ENCODE peak calls at places on chromosomes 12 and 14, in eight cellular contexts. B, G, S, C, M, E, A and P are unnamed samples.

GRCh38 chr12:80551897-80552296 is 107.9 kb downstream of the PTPRQ start:
- DNase-seq in B (no peak), G (peak), S (peak), C (peak), M (no peak), E (no peak), A (no peak), P (no peak)

GRCh38 chr12:64221656-64222010 is 463 bp downstream of the KICS2 start:
- DNase-seq in B (peak), G (peak), S (peak), C (peak), M (peak), E (peak), A (peak), P (peak)

GRCh38 chr12:67759829-67760228 is 111.3 kb downstream of the DYRK2 start:
- DNase-seq in B (no peak), G (no peak), S (no peak), C (no peak), M (no peak), E (no peak), A (no peak), P (no peak)

GRCh38 chr12:123245678-123246077 is 12.4 kb downstream of the MTRFR start:
- DNase-seq in B (no peak), G (no peak), S (no peak), C (no peak), M (no peak), E (no peak), A (no peak), P (no peak)

GRCh38 chr12:50387972-50388478 is 8.4 kb downstream of the FAM186A start:
- DNase-seq in B (no peak), G (no peak), S (no peak), C (no peak), M (no peak), E (no peak), A (no peak), P (no peak)

GRCh38 chr12:24025153-24025798 is 75.8 kb upstream of the SOX5 start:
- DNase-seq in B (no peak), G (peak), S (peak), C (peak), M (no peak), E (no peak), A (no peak), P (no peak)

GRCh38 chr12:54306925-54307731 is 6.3 kb upstream of the NFE2 start:
- DNase-seq in B (no peak), G (peak), S (peak), C (peak), M (no peak), E (peak), A (no peak), P (no peak)

GRCh38 chr12:98635657-98636323 is 8.8 kb downstream of the IKBIP start:
- DNase-seq in B (no peak), G (peak), S (peak), C (peak), M (no peak), E (no peak), A (peak), P (no peak)

GRCh38 chr12:30243426-30243825 is 452.2 kb downstream of the IPO8 start:
- DNase-seq in B (no peak), G (no peak), S (no peak), C (no peak), M (no peak), E (no peak), A (no peak), P (no peak)

GRCh38 chr12:98955284-98955683 is 310.2 kb downstream of the APAF1 start:
- DNase-seq in B (no peak), G (peak), S (peak), C (peak), M (no peak), E (no peak), A (peak), P (no peak)

GRCh38 chr14:90720832-90721231 is 95.4 kb downstream of the TTC7B start:
- DNase-seq in B (no peak), G (no peak), S (no peak), C (no peak), M (no peak), E (no peak), A (no peak), P (no peak)

GRCh38 chr12:67269632-67270578 is 747 bp downstream of the CAND1 start:
- DNase-seq in B (peak), G (no peak), S (peak), C (peak), M (peak), E (peak), A (peak), P (peak)

GRCh38 chr12:10031771-10032175 is 1.3 kb downstream of the CLEC9A start:
- DNase-seq in B (no peak), G (peak), S (peak), C (peak), M (no peak), E (no peak), A (no peak), P (no peak)

GRCh38 chr14:68795602-68796417 is 2.9 kb upstream of the ZFP36L1 start:
- DNase-seq in B (peak), G (peak), S (peak), C (peak), M (peak), E (peak), A (peak), P (peak)

GRCh38 chr14:104795781-104796681 is 483 bp upstream of the AKT1 start:
- DNase-seq in B (peak), G (no peak), S (no peak), C (peak), M (peak), E (no peak), A (peak), P (no peak)

GRCh38 chr12:32178341-32179010 is 71.8 kb downstream of the BICD1 start:
- DNase-seq in B (no peak), G (no peak), S (no peak), C (no peak), M (no peak), E (no peak), A (no peak), P (no peak)

GRCh38 chr14:75335588-75335987 is 57.0 kb downstream of the FOS start:
- DNase-seq in B (peak), G (no peak), S (no peak), C (no peak), M (no peak), E (no peak), A (peak), P (peak)

GRCh38 chr12:49027846-49028245 is 9.3 kb upstream of the PRKAG1 start:
- DNase-seq in B (no peak), G (no peak), S (no peak), C (no peak), M (no peak), E (no peak), A (no peak), P (no peak)

GRCh38 chr12:80400591-80400991 is 43.4 kb upstream of the PTPRQ start:
- DNase-seq in B (peak), G (no peak), S (no peak), C (no peak), M (no peak), E (no peak), A (no peak), P (peak)

GRCh38 chr12:6961695-6962284 is 8.7 kb downstream of the PHB2 start:
- DNase-seq in B (no peak), G (peak), S (peak), C (peak), M (peak), E (peak), A (peak), P (no peak)

GRCh38 chr14:74141703-74142102 is 56.9 kb downstream of the LIN52 start:
- DNase-seq in B (no peak), G (peak), S (no peak), C (peak), M (no peak), E (no peak), A (no peak), P (no peak)

GRCh38 chr14:35387713-35388579 is 16.6 kb downstream of the NFKBIA start:
- DNase-seq in B (no peak), G (no peak), S (no peak), C (no peak), M (no peak), E (no peak), A (no peak), P (no peak)

GRCh38 chr14:72891666-72892102 is 2.2 kb downstream of the DPF3 start:
- DNase-seq in B (no peak), G (no peak), S (no peak), C (no peak), M (no peak), E (no peak), A (no peak), P (peak)

GRCh38 chr12:124224535-124225110 is 70.3 kb upstream of the RFLNA start:
- DNase-seq in B (no peak), G (no peak), S (no peak), C (no peak), M (no peak), E (no peak), A (no peak), P (no peak)

GRCh38 chr12:6154730-6155459 is 30.4 kb upstream of the VWF start:
- DNase-seq in B (no peak), G (no peak), S (no peak), C (no peak), M (no peak), E (peak), A (no peak), P (no peak)

GRCh38 chr14:94179244-94179643 is 5.1 kb downstream of the PPP4R4 start:
- DNase-seq in B (no peak), G (no peak), S (no peak), C (no peak), M (no peak), E (no peak), A (no peak), P (no peak)

GRCh38 chr12:125169870-125170269 is 104.6 kb downstream of the AACS start:
- DNase-seq in B (no peak), G (no peak), S (no peak), C (no peak), M (no peak), E (no peak), A (no peak), P (peak)

GRCh38 chr12:14850929-14851663 is 7.8 kb upstream of the ART4 start:
- DNase-seq in B (no peak), G (no peak), S (no peak), C (no peak), M (no peak), E (no peak), A (peak), P (no peak)

GRCh38 chr14:88590173-88590572 is 27.3 kb downstream of the ZC3H14 start:
- DNase-seq in B (no peak), G (peak), S (no peak), C (peak), M (no peak), E (no peak), A (no peak), P (no peak)

GRCh38 chr12:83149987-83150386 is 463.3 kb downstream of the TMTC2 start:
- DNase-seq in B (no peak), G (no peak), S (no peak), C (no peak), M (no peak), E (no peak), A (no peak), P (no peak)

GRCh38 chr14:52188381-52188780 is 79.1 kb upstream of the PTGDR start:
- DNase-seq in B (no peak), G (peak), S (no peak), C (no peak), M (no peak), E (no peak), A (no peak), P (no peak)

GRCh38 chr14:100100032-100100405 is 34.8 kb downstream of the EVL start:
- DNase-seq in B (no peak), G (no peak), S (no peak), C (no peak), M (no peak), E (no peak), A (no peak), P (no peak)

GRCh38 chr14:50542941-50543418 is 10.6 kb upstream of the MAP4K5 start:
- DNase-seq in B (peak), G (peak), S (peak), C (peak), M (peak), E (peak), A (peak), P (peak)

GRCh38 chr14:105144231-105144665 is 24.3 kb downstream of the JAG2 start:
- DNase-seq in B (no peak), G (no peak), S (no peak), C (no peak), M (no peak), E (no peak), A (no peak), P (no peak)

GRCh38 chr14:51248041-51248987 is 8.3 kb downstream of the TMX1 start:
- DNase-seq in B (peak), G (no peak), S (no peak), C (no peak), M (no peak), E (no peak), A (peak), P (peak)

GRCh38 chr12:103175625-103176024 is 218.2 kb downstream of the ASCL1 start:
- DNase-seq in B (no peak), G (no peak), S (no peak), C (no peak), M (no peak), E (no peak), A (no peak), P (no peak)

GRCh38 chr12:33180921-33181320 is 258.7 kb downstream of the SYT10 start:
- DNase-seq in B (no peak), G (peak), S (peak), C (no peak), M (no peak), E (no peak), A (no peak), P (no peak)

GRCh38 chr14:21449899-21450216 is 6.1 kb downstream of the CHD8 start:
- DNase-seq in B (no peak), G (no peak), S (no peak), C (no peak), M (no peak), E (no peak), A (no peak), P (no peak)

GRCh38 chr14:94707494-94707893 is 62.4 kb downstream of the GSC start:
- DNase-seq in B (no peak), G (no peak), S (no peak), C (no peak), M (no peak), E (no peak), A (no peak), P (no peak)

GRCh38 chr14:71529855-71530254 is 402.4 kb upstream of the RGS6 start:
- DNase-seq in B (peak), G (peak), S (no peak), C (peak), M (no peak), E (peak), A (no peak), P (peak)